ENCODE peak calls at places on chromosome 7, in eight cellular contexts. J, P, H, Y, G, B, S and M are unnamed samples.

GRCh38 chr7:3194501-3195141 is 106.4 kb upstream of the SDK1 start:
- DNase-seq in H (peak), S (peak), G (no peak), J (no peak), Y (peak), B (peak), P (no peak), M (peak)

GRCh38 chr7:90178592-90179279 is 24.5 kb downstream of the STEAP1 start:
- DNase-seq in G (no peak), B (peak), Y (no peak), S (no peak), H (no peak), P (no peak), J (no peak), M (peak)

GRCh38 chr7:117119192-117119924 is 166.1 kb downstream of the ST7 start:
- DNase-seq in B (peak), P (peak), H (peak), G (no peak), S (peak), J (peak), Y (peak), M (peak)

GRCh38 chr7:4472739-4473138 is 209.4 kb upstream of the FOXK1 start:
- DNase-seq in J (no peak), P (no peak), G (no peak), S (no peak), Y (no peak), B (no peak), H (peak), M (no peak)

GRCh38 chr7:42883950-42884349 is 27.9 kb downstream of the C7orf25 start:
- DNase-seq in Y (peak), P (no peak), S (no peak), B (peak), G (no peak), H (peak), J (peak), M (peak)

GRCh38 chr7:83413831-83414230 is 235.1 kb downstream of the SEMA3E start:
- DNase-seq in G (no peak), S (no peak), P (no peak), Y (no peak), J (no peak), H (no peak), B (peak), M (peak)

GRCh38 chr7:140605337-140605736 is 35.3 kb downstream of the DENND2A start:
- DNase-seq in H (peak), Y (no peak), J (no peak), G (no peak), P (no peak), S (no peak), B (peak), M (no peak)

GRCh38 chr7:95357623-95358022 is 33.3 kb upstream of the PON1 start:
- DNase-seq in H (no peak), B (no peak), Y (no peak), P (no peak), J (no peak), S (no peak), G (no peak), M (peak)

GRCh38 chr7:100127866-100128601 is 1.3 kb downstream of the MBLAC1 start:
- DNase-seq in J (peak), S (no peak), B (no peak), P (no peak), G (no peak), Y (no peak), H (peak), M (no peak)

GRCh38 chr7:112129655-112130323 is 76.4 kb downstream of the DOCK4 start:
- DNase-seq in S (no peak), Y (no peak), H (peak), G (no peak), P (no peak), J (no peak), B (no peak), M (no peak)

GRCh38 chr7:111676811-111677210 is 114.5 kb upstream of the IMMP2L start:
- DNase-seq in S (no peak), P (no peak), Y (no peak), H (no peak), B (no peak), J (no peak), G (no peak), M (no peak)

GRCh38 chr7:24757799-24758275 is 573 bp upstream of the GSDME start:
- DNase-seq in P (no peak), G (no peak), B (peak), H (peak), J (no peak), Y (no peak), S (no peak), M (peak)

GRCh38 chr7:158400601-158401225 is 186.9 kb downstream of the PTPRN2 start:
- DNase-seq in S (no peak), G (no peak), J (no peak), P (no peak), Y (peak), H (peak), B (no peak), M (no peak)

GRCh38 chr7:137840183-137840779 is 6.5 kb downstream of the DGKI start:
- DNase-seq in S (no peak), B (no peak), P (no peak), Y (no peak), J (no peak), G (no peak), H (peak), M (no peak)

GRCh38 chr7:127807340-127807739 is 155.3 kb downstream of the SND1 start:
- DNase-seq in H (peak), P (no peak), Y (no peak), B (no peak), G (no peak), S (no peak), J (no peak), M (no peak)

GRCh38 chr7:115476666-115477065 is 553.9 kb downstream of the TFEC start:
- DNase-seq in P (no peak), B (no peak), H (peak), G (no peak), Y (peak), J (no peak), S (no peak), M (no peak)

GRCh38 chr7:34928052-34928451 is 109.2 kb downstream of the DPY19L1 start:
- DNase-seq in P (no peak), J (no peak), S (peak), B (peak), Y (no peak), H (peak), G (no peak), M (peak)

GRCh38 chr7:37083311-37084096 is 359.2 kb upstream of the AOAH start:
- DNase-seq in G (peak), J (no peak), P (peak), B (peak), Y (no peak), H (no peak), S (no peak), M (peak)

GRCh38 chr7:131655447-131655846 is 99.0 kb upstream of the PODXL start:
- DNase-seq in G (no peak), Y (no peak), B (no peak), H (no peak), S (no peak), J (no peak), P (no peak), M (no peak)

GRCh38 chr7:100684534-100685042 is 9.5 kb downstream of the GIGYF1 start:
- DNase-seq in H (no peak), S (no peak), J (no peak), P (no peak), Y (no peak), B (no peak), G (no peak), M (no peak)

GRCh38 chr7:1899201-1899600 is 229.1 kb downstream of the ELFN1 start:
- DNase-seq in B (peak), Y (no peak), P (peak), S (no peak), J (no peak), G (no peak), H (no peak), M (peak)

GRCh38 chr7:74429153-74429747 is 24.5 kb upstream of the GTF2IRD1 start:
- DNase-seq in H (peak), S (no peak), Y (no peak), G (peak), J (no peak), B (peak), P (no peak), M (peak)

GRCh38 chr7:25847331-25848070 is 304.5 kb upstream of the NFE2L3 start:
- DNase-seq in G (no peak), J (no peak), Y (no peak), P (no peak), H (no peak), S (no peak), B (peak), M (peak)

DNA sequence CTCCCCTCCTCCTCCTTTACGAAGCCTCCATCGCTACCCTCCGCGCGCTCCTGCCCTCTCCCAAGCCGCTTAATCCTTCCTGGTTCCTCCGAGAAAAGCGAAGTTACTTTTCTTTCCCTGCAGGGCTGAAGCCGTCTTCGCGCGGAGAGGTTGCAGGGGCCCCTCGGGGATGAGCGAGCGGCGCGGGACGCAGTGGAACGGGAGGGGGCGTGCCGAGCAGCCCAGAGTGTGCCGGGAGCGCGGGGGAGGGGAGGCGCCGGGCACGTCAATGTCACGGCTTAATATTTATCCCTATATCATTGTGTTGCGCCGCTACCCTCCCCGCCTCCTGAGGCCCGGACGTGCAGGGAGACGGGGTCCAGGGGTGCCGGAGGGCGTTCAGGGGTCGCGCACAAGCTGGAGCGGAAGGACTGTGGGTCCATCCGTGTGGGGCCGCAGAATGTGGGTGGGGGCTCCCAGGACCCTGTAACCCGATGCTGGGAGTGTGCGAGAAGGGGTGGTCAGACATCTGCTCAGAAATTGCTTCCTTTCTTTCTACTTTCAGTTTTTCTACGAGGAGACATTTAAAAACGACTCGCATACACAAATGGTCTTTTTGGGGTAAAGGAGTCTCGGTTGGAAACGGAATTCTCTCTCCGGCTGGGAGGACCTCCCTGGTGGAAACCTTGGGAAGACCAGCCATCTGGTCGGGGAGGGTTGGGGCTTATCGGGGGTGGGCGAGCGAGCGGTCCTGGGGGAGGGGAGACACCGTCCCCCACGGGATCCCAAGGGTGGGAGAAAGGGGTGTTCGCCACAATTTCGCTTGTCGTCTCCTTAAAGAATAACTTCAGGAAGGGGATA is 2.4 kb downstream of the CDK6 start:
- DNase-seq in J (peak), P (peak), S (peak), H (peak), B (peak), Y (peak), G (no peak), M (peak)
- TF ChIP-seq CTCF in J (peak), P (no peak), S (no peak), H (no peak), B (no peak), Y (no peak), G (peak), M (peak)

GRCh38 chr7:75738604-75738974 is at the start of gene HIP1:
- DNase-seq in G (no peak), H (no peak), S (no peak), J (no peak), P (peak), Y (no peak), B (no peak), M (no peak)

GRCh38 chr7:75737856-75738603 is 711 bp downstream of the HIP1 start:
- DNase-seq in G (no peak), P (no peak), B (no peak), J (no peak), Y (no peak), S (no peak), H (peak), M (no peak)

GRCh38 chr7:75739796-75740672 is 1.3 kb upstream of the HIP1 start:
- DNase-seq in H (peak), Y (no peak), B (peak), P (no peak), S (no peak), G (no peak), J (no peak), M (peak)

GRCh38 chr7:75740846-75741497 is 2.2 kb upstream of the HIP1 start:
- DNase-seq in J (peak), H (peak), B (no peak), Y (no peak), P (peak), S (no peak), G (no peak), M (peak)

GRCh38 chr7:75738975-75739795 is 444 bp upstream of the HIP1 start:
- DNase-seq in Y (peak), S (peak), G (peak), B (peak), H (peak), P (peak), J (peak), M (peak)
- TF ChIP-seq CTCF in Y (peak), S (no peak), G (peak), B (no peak), H (no peak), P (peak), J (no peak), M (no peak)

GRCh38 chr7:145184956-145185355 is 349.1 kb upstream of the TPK1 start:
- DNase-seq in J (no peak), B (no peak), H (no peak), Y (no peak), S (no peak), G (no peak), P (no peak), M (no peak)

DNA sequence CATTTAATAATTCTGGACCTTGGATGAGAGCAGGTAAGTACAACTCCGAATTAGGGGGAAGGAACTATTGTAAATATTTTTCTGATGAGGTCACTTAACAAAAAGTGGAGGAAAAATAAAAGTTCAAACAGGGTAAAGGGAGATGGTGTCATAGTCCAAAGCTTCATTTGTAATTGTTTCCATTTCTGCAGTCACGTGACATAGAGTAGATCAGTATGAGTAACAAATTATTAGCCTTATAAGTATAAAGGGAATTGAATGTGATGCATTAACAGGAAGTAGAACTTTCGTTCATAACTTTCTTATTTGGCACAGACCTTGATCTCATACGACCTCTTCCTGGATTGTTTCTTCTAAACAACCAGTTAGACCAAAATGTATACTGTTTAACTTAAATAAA is 347.2 kb upstream of the TPK1 start:
- DNase-seq in Y (no peak), P (no peak), J (no peak), S (no peak), G (no peak), B (no peak), H (no peak), M (no peak)
- TF ChIP-seq CTCF in Y (no peak), P (no peak), J (no peak), S (no peak), G (no peak), B (no peak), H (no peak), M (no peak)

DNA sequence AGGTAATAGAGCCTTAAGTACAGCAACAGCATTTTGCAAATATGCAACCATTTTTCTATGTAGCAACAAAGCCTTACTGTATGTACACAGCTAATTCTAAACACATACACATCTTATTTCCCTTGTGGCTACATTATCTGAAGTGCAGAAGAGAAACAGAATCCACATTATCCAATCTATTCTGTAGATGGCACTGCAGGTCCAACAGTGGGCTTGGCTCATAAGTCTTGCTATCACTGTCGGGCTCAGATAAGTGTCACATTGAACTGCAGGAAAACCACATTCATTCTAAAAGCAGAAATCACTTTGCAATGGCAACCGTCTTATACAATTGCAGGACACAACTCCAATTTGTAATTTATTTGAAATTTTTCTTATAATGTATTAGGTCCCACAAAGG is 109.8 kb upstream of the NOBOX start:
- DNase-seq in G (no peak), H (peak), B (peak), P (no peak), J (no peak), Y (no peak), S (no peak), M (peak)
- TF ChIP-seq CTCF in G (no peak), H (peak), B (peak), P (peak), J (no peak), Y (peak), S (no peak), M (peak)

DNA sequence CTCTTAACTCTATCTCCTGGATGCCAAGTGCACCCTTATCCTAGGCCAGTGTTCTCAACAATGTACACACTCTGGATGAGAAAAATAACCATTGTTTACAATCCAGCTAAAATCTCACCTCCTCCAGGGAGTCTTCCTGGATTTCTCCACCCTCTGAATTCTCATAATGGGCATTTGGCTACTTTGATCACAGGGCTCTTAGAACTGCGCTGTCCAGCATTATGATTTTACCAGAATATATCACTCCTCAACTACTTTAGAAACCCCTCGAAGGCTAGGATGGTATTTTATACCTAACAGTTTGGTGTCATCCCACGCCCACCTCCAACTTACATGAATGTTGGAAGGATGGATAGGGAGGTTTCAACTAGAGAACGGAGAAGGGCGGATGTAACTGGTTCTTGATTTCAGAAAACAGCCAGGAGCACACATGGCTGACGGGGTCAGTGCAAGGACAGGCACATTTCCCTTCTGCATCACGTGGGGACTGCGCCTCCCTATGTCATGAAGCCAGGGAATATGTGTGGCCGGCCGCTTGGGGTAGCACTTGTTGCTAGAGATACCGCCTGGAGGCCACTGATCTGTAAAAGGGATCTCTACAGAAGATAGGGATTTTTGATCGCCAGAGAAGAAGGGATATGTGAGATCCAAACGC is 1.2 kb upstream of the ATP6V0E2 start:
- DNase-seq in S (peak), H (peak), B (peak), P (peak), Y (no peak), G (peak), J (no peak), M (peak)
- TF ChIP-seq CTCF in S (no peak), H (no peak), B (peak), P (no peak), Y (no peak), G (peak), J (no peak), M (peak)